ENCODE peak calls at places on chromosomes 6 and 20, in nine cellular contexts. I is 8988T; T is tibial artery; D is PC-3; X is activated effector memory CD4-positive, alpha-beta T cell treated with Interleukin-2 at 50 U/mL for 16 hours; Y is H4; R is GM12865; J is choroid plexus epithelial cell; Z is activated B cell treated with CpG ODN at 0.5 μM for 24 hours. G is an unnamed sample.
A peak's percentile ranks its signal among the peaks of the same experiment; 100 is the strongest.

GRCh38 chr6:122817362-122817761 is 28.3 kb downstream of the SMPDL3A start:
- DNase-seq in I (no peak), T (no peak), D (no peak), X (no peak), Y (no peak), R (no peak), J (no peak), Z (no peak), G (no peak)

GRCh38 chr20:50379049-50379990 is 130.9 kb upstream of the PTPN1 start:
- DNase-seq in I (no peak), T (peak; percentile 97), D (no peak), X (no peak), Y (peak; percentile 28), R (no peak), J (peak; percentile 81), Z (no peak), G (no peak)

GRCh38 chr20:53763707-53764415 is 170.2 kb upstream of the ZNF217 start:
- DNase-seq in I (no peak), T (no peak), D (peak; percentile 55), X (no peak), Y (peak; percentile 87), R (no peak), J (peak; percentile 64), Z (no peak), G (peak; percentile 87)

GRCh38 chr6:21565431-21565830 is 28.1 kb upstream of the SOX4 start:
- DNase-seq in I (no peak), T (no peak), D (no peak), X (no peak), Y (no peak), R (no peak), J (no peak), Z (no peak), G (no peak)

GRCh38 chr20:54107600-54108393 is 37.4 kb upstream of the BCAS1 start:
- DNase-seq in I (no peak), T (no peak), D (peak; percentile 26), X (no peak), Y (no peak), R (no peak), J (no peak), Z (no peak), G (peak; percentile 63)

GRCh38 chr6:46652603-46653438 is at the start of the genes CYP39A1 and SLC25A27:
- DNase-seq in I (peak; percentile 69), T (peak; percentile 95), D (peak; percentile 96), X (peak; percentile 56), Y (peak; percentile 92), R (peak; percentile 79), J (peak; percentile 87), Z (peak; percentile 79), G (peak; percentile 95)

GRCh38 chr20:4950437-4950836 is 50.9 kb downstream of the SLC23A2 start:
- DNase-seq in I (no peak), T (no peak), D (no peak), X (no peak), Y (no peak), R (no peak), J (no peak), Z (no peak), G (no peak)

GRCh38 chr6:168039849-168040248 is 39.2 kb downstream of the FRMD1 start:
- DNase-seq in I (no peak), T (no peak), D (no peak), X (no peak), Y (no peak), R (no peak), J (no peak), Z (no peak), G (peak; percentile 14)

GRCh38 chr6:152310371-152310954 is 326.7 kb downstream of the SYNE1 start:
- DNase-seq in I (no peak), T (no peak), D (no peak), X (no peak), Y (no peak), R (no peak), J (no peak), Z (no peak), G (no peak)

GRCh38 chr6:41175084-41175483 is 12.2 kb upstream of the TREM2 start:
- DNase-seq in I (no peak), T (no peak), D (no peak), X (no peak), Y (no peak), R (no peak), J (no peak), Z (no peak), G (no peak)

GRCh38 chr20:37108676-37109075 is 12.9 kb upstream of the RBL1 start:
- DNase-seq in I (no peak), T (no peak), D (peak; percentile 12), X (no peak), Y (no peak), R (no peak), J (no peak), Z (no peak), G (no peak)

GRCh38 chr6:3456794-3457709 is at the start of gene SLC22A23:
- DNase-seq in I (peak; percentile 95), T (peak; percentile 76), D (peak; percentile 84), X (peak; percentile 65), Y (no peak), R (peak; percentile 63), J (peak; percentile 46), Z (peak; percentile 67), G (peak; percentile 86)

GRCh38 chr6:48817714-48818113 is 645.3 kb downstream of the MMUT start:
- DNase-seq in I (no peak), T (no peak), D (peak; percentile 9), X (no peak), Y (peak; percentile 16), R (no peak), J (peak; percentile 45), Z (no peak), G (no peak)

GRCh38 chr6:87574237-87574636 is 15.6 kb downstream of the RARS2 start:
- DNase-seq in I (no peak), T (no peak), D (peak; percentile 16), X (no peak), Y (no peak), R (no peak), J (no peak), Z (no peak), G (no peak)

GRCh38 chr6:144621332-144621731 is 336.2 kb downstream of the UTRN start:
- DNase-seq in I (no peak), T (no peak), D (no peak), X (no peak), Y (no peak), R (no peak), J (no peak), Z (no peak), G (no peak)

GRCh38 chr6:40358473-40359460 is 228.4 kb downstream of the LRFN2 start:
- DNase-seq in I (no peak), T (no peak), D (no peak), X (no peak), Y (no peak), R (no peak), J (no peak), Z (no peak), G (no peak)

GRCh38 chr6:89567635-89568390 is 70.7 kb downstream of the LYRM2 start:
- DNase-seq in I (no peak), T (no peak), D (no peak), X (no peak), Y (no peak), R (no peak), J (no peak), Z (no peak), G (no peak)

GRCh38 chr6:142542704-142543233 is 241.0 kb downstream of the ADGRG6 start:
- DNase-seq in I (no peak), T (peak; percentile 72), D (peak; percentile 81), X (no peak), Y (peak; percentile 27), R (no peak), J (peak; percentile 76), Z (no peak), G (peak; percentile 57)

GRCh38 chr6:168244961-168245551 is 74.5 kb downstream of the DACT2 start:
- DNase-seq in I (no peak), T (no peak), D (no peak), X (no peak), Y (no peak), R (no peak), J (no peak), Z (no peak), G (no peak)

GRCh38 chr6:33699131-33699530 is 12.4 kb downstream of the UQCC2 start:
- DNase-seq in I (no peak), T (no peak), D (no peak), X (no peak), Y (no peak), R (no peak), J (no peak), Z (no peak), G (no peak)

GRCh38 chr6:30591008-30591407 is 19.8 kb downstream of the ABCF1 start:
- DNase-seq in I (no peak), T (no peak), D (peak; percentile 85), X (no peak), Y (no peak), R (no peak), J (peak; percentile 69), Z (no peak), G (peak; percentile 23)

GRCh38 chr6:121620002-121620740 is 184.7 kb downstream of the GJA1 start:
- DNase-seq in I (no peak), T (no peak), D (no peak), X (no peak), Y (no peak), R (no peak), J (no peak), Z (no peak), G (no peak)

GRCh38 chr6:30845183-30845582 is 39.1 kb upstream of the DDR1 start:
- DNase-seq in I (no peak), T (no peak), D (no peak), X (no peak), Y (no peak), R (no peak), J (no peak), Z (no peak), G (no peak)

GRCh38 chr6:169225131-169225576 is 28.5 kb downstream of the THBS2 start:
- DNase-seq in I (no peak), T (no peak), D (no peak), X (no peak), Y (no peak), R (no peak), J (no peak), Z (no peak), G (no peak)